ENCODE peak calls at places on chromosome 22, in five cellular contexts. One of them, this sample, is unnamed. For H3K4me1, the result is how much of the 10 kb centered on the place peaks cover.

GRCh38 chr22:42236268-42236667 is 34.2 kb downstream of the TCF20 start:
- DNase-seq in neuronal stem cell: no peak
- DNase-seq in MM.1S: no peak
- DNase-seq in psoas muscle: no peak
- DNase-seq in uterus: no peak
- DNase-seq in this sample: no peak

GRCh38 chr22:25582946-25583345 is 18.5 kb downstream of the GRK3 start:
- DNase-seq in psoas muscle: no peak
- DNase-seq in neuronal stem cell: no peak
- DNase-seq in uterus: no peak
- DNase-seq in MM.1S: no peak
- DNase-seq in this sample: no peak

GRCh38 chr22:48929276-48929790 is 898.3 kb downstream of the BRD1 start:
- DNase-seq in neuronal stem cell: no peak
- DNase-seq in MM.1S: no peak
- DNase-seq in psoas muscle: no peak
- DNase-seq in uterus: no peak
- DNase-seq in this sample: no peak

GRCh38 chr22:50473855-50474671 is 772 bp downstream of the SBF1 start:
- DNase-seq in uterus: no peak
- DNase-seq in psoas muscle: no peak
- DNase-seq in MM.1S: no peak
- DNase-seq in neuronal stem cell: no peak
- DNase-seq in this sample: no peak

GRCh38 chr22:22799561-22799960 is 88.1 kb upstream of the IGLL5 start:
- DNase-seq in neuronal stem cell: no peak
- DNase-seq in MM.1S: no peak
- DNase-seq in psoas muscle: no peak
- DNase-seq in uterus: no peak
- DNase-seq in this sample: no peak

GRCh38 chr22:33902073-33902472 is 18.2 kb downstream of the LARGE1 start:
- DNase-seq in MM.1S: no peak
- DNase-seq in uterus: no peak
- DNase-seq in psoas muscle: no peak
- DNase-seq in neuronal stem cell: no peak
- DNase-seq in this sample: no peak

GRCh38 chr22:32322986-32323385 is 34.7 kb upstream of the RFPL3 start:
- DNase-seq in uterus: no peak
- DNase-seq in MM.1S: no peak
- DNase-seq in neuronal stem cell: no peak
- DNase-seq in psoas muscle: no peak
- DNase-seq in this sample: no peak

GRCh38 chr22:46769706-46770105 is 7.3 kb downstream of the TBC1D22A start:
- DNase-seq in neuronal stem cell: no peak
- DNase-seq in uterus: no peak
- DNase-seq in psoas muscle: no peak
- DNase-seq in MM.1S: no peak
- DNase-seq in this sample: no peak

GRCh38 chr22:46646531-46647211 is 26.5 kb downstream of the GRAMD4 start:
- DNase-seq in MM.1S: no peak
- DNase-seq in psoas muscle: no peak
- DNase-seq in uterus: no peak
- DNase-seq in neuronal stem cell: no peak
- DNase-seq in this sample: no peak

GRCh38 chr22:19505735-19506126 is 18.5 kb downstream of the CLDN5 start:
- DNase-seq in uterus: no peak
- DNase-seq in psoas muscle: no peak
- DNase-seq in MM.1S: no peak
- DNase-seq in neuronal stem cell: no peak
- DNase-seq in this sample: no peak

GRCh38 chr22:44623771-44624510 is 78.1 kb upstream of the PRR5 start:
- DNase-seq in psoas muscle: peak
- DNase-seq in uterus: no peak
- DNase-seq in neuronal stem cell: no peak
- DNase-seq in MM.1S: peak
- DNase-seq in this sample: no peak

GRCh38 chr22:38299001-38299651 is 18.1 kb downstream of the CSNK1E start:
- DNase-seq in MM.1S: no peak
- DNase-seq in neuronal stem cell: no peak
- DNase-seq in psoas muscle: no peak
- DNase-seq in uterus: no peak
- DNase-seq in this sample: no peak
- H3K4me1 ChIP-seq in MM.1S: under half
- H3K4me1 ChIP-seq in neuronal stem cell: under half
- H3K4me1 ChIP-seq in psoas muscle: under half
- H3K4me1 ChIP-seq in uterus: under half
- H3K4me1 ChIP-seq in this sample: under half

GRCh38 chr22:38290347-38290746 is 17.5 kb upstream of the TMEM184B start:
- DNase-seq in psoas muscle: no peak
- DNase-seq in neuronal stem cell: no peak
- DNase-seq in uterus: no peak
- DNase-seq in MM.1S: no peak
- DNase-seq in this sample: no peak
- H3K27ac ChIP-seq in psoas muscle: no peak
- H3K27ac ChIP-seq in neuronal stem cell: no peak
- H3K27ac ChIP-seq in uterus: no peak
- H3K27ac ChIP-seq in MM.1S: no peak
- H3K27ac ChIP-seq in this sample: no peak

GRCh38 chr22:24146791-24147353 is 34.4 kb upstream of the SUSD2 start:
- DNase-seq in psoas muscle: no peak
- DNase-seq in uterus: peak
- DNase-seq in neuronal stem cell: no peak
- DNase-seq in MM.1S: peak
- DNase-seq in this sample: no peak

GRCh38 chr22:24145446-24146189 is 35.7 kb upstream of the SUSD2 start:
- DNase-seq in psoas muscle: no peak
- DNase-seq in uterus: peak
- DNase-seq in neuronal stem cell: no peak
- DNase-seq in MM.1S: no peak
- DNase-seq in this sample: no peak

GRCh38 chr22:24147666-24148065 is 33.6 kb upstream of the SUSD2 start:
- DNase-seq in MM.1S: peak
- DNase-seq in psoas muscle: no peak
- DNase-seq in neuronal stem cell: no peak
- DNase-seq in uterus: no peak
- DNase-seq in this sample: no peak

GRCh38 chr22:24144471-24145115 is 36.7 kb upstream of the SUSD2 start:
- DNase-seq in neuronal stem cell: no peak
- DNase-seq in psoas muscle: no peak
- DNase-seq in MM.1S: no peak
- DNase-seq in uterus: no peak
- DNase-seq in this sample: no peak

GRCh38 chr22:24146190-24146616 is 35.1 kb upstream of the SUSD2 start:
- DNase-seq in MM.1S: peak
- DNase-seq in neuronal stem cell: no peak
- DNase-seq in psoas muscle: peak
- DNase-seq in uterus: peak
- DNase-seq in this sample: no peak
- H3K4me3 ChIP-seq in MM.1S: no peak
- H3K4me3 ChIP-seq in neuronal stem cell: no peak
- H3K4me3 ChIP-seq in psoas muscle: no peak
- H3K4me3 ChIP-seq in uterus: no peak
- H3K4me3 ChIP-seq in this sample: no peak

DNA sequence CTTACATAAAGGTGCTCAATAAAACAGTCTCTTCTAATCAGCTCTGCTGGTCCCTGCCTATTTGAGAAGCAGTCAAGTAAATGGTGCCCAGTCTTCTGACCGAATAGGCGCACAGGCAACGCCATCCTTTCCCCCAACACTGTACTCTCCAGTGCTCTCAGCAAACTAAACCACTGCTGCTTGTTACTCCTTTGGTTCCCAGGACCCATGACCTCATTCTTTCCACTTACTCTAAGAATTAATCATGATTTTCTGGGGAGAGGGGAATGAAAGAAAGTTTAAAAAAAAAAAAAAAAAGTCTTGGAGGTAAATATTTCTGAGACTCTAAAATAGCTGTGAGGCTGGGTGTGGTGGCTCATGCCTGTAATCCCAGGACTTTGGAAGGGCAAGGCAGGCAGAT is 63.7 kb downstream of the SGSM3 start:
- DNase-seq in MM.1S: no peak
- DNase-seq in neuronal stem cell: no peak
- DNase-seq in uterus: no peak
- DNase-seq in psoas muscle: no peak
- DNase-seq in this sample: no peak
- H3K4me1 ChIP-seq in MM.1S: under half
- H3K4me1 ChIP-seq in neuronal stem cell: under half
- H3K4me1 ChIP-seq in uterus: under half
- H3K4me1 ChIP-seq in psoas muscle: under half
- H3K4me1 ChIP-seq in this sample: under half

DNA sequence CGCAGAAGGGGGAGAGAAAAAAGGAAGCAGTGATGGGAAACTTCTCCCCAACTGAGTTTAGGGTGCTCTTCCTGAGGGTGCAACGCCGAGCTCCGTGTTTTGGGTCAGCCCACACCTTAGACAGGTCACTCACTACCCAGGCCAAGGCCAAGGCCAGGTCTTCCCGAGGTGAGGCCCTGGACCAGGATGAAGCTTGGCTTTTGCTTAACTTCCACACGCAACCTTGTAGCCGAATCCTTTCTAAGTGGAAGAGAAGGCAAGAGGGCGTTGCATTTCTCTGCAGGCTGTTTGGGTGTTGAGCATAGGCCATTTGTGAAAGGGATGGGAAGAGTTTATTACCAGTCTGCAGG is 1.4 kb downstream of the KREMEN1 start:
- DNase-seq in MM.1S: no peak
- DNase-seq in uterus: no peak
- DNase-seq in neuronal stem cell: no peak
- DNase-seq in psoas muscle: no peak
- DNase-seq in this sample: no peak
- H3K27ac ChIP-seq in MM.1S: no peak
- H3K27ac ChIP-seq in uterus: peak
- H3K27ac ChIP-seq in neuronal stem cell: no peak
- H3K27ac ChIP-seq in psoas muscle: peak
- H3K27ac ChIP-seq in this sample: no peak

GRCh38 chr22:21102659-21103267 is 57.0 kb downstream of the LRRC74B start:
- DNase-seq in psoas muscle: peak
- DNase-seq in MM.1S: peak
- DNase-seq in uterus: peak
- DNase-seq in neuronal stem cell: peak
- DNase-seq in this sample: peak
- H3K4me3 ChIP-seq in psoas muscle: no peak
- H3K4me3 ChIP-seq in MM.1S: no peak
- H3K4me3 ChIP-seq in uterus: no peak
- H3K4me3 ChIP-seq in neuronal stem cell: no peak
- H3K4me3 ChIP-seq in this sample: no peak

GRCh38 chr22:27802389-27803079 is 978 bp upstream of the MN1 start:
- DNase-seq in uterus: no peak
- DNase-seq in neuronal stem cell: no peak
- DNase-seq in MM.1S: no peak
- DNase-seq in psoas muscle: no peak
- DNase-seq in this sample: no peak

GRCh38 chr22:27799334-27800249 is 2.0 kb downstream of the MN1 start:
- DNase-seq in uterus: no peak
- DNase-seq in neuronal stem cell: no peak
- DNase-seq in psoas muscle: peak
- DNase-seq in MM.1S: no peak
- DNase-seq in this sample: no peak

GRCh38 chr22:27801197-27801615 is 350 bp downstream of the MN1 start:
- DNase-seq in psoas muscle: peak
- DNase-seq in neuronal stem cell: peak
- DNase-seq in MM.1S: no peak
- DNase-seq in uterus: no peak
- DNase-seq in this sample: no peak

GRCh38 chr22:27800250-27801131 is 1.1 kb downstream of the MN1 start:
- DNase-seq in MM.1S: no peak
- DNase-seq in psoas muscle: peak
- DNase-seq in uterus: no peak
- DNase-seq in neuronal stem cell: peak
- DNase-seq in this sample: no peak

DNA sequence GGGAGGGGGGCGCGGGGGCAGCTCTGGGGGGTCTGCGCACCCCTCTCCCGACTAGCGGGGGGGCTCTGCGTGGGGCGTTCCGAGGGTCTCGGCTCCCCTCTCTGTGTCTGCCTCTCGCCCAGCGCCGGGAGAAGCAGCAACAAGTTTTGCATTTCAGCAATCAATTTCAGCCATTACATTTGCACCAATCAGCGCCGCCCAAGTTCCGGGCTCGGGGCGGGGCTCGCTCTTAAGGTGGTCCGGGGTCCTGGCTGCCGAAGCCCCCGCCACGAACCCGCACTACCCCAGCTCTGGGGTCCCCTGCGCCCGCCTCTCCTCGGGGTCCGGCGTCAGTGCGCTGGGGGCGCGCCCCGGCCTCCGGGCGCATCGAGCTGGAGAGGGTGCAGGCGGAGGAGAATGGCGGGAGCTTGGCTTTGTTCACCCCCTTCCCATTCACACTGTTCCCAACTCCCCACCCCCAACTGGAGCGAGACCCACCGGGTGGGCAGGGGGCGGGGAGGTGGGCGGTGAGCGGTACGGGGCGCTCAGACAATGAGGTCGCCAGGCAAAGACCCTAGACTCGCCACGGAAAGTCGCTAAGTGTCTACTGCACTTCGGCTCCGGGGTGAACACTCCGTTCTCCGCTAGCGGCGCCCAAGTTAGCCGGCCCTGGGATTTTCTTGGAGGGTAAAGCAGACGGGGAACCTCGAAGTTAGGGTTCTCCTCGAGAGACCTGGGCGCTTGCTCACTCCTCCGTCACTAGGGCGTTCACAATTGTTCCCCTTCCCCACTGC is at the start of gene MN1:
- DNase-seq in neuronal stem cell: peak
- DNase-seq in MM.1S: no peak
- DNase-seq in psoas muscle: peak
- DNase-seq in uterus: no peak
- DNase-seq in this sample: peak
- H3K4me1 ChIP-seq in neuronal stem cell: under half
- H3K4me1 ChIP-seq in MM.1S: under half
- H3K4me1 ChIP-seq in psoas muscle: under half
- H3K4me1 ChIP-seq in uterus: under half
- H3K4me1 ChIP-seq in this sample: under half

GRCh38 chr22:23838686-23839468 is at the start of gene DERL3:
- DNase-seq in psoas muscle: peak
- DNase-seq in neuronal stem cell: peak
- DNase-seq in MM.1S: peak
- DNase-seq in uterus: peak
- DNase-seq in this sample: peak

GRCh38 chr22:23836692-23837495 is 1.9 kb downstream of the DERL3 start:
- DNase-seq in psoas muscle: peak
- DNase-seq in MM.1S: no peak
- DNase-seq in uterus: no peak
- DNase-seq in neuronal stem cell: no peak
- DNase-seq in this sample: no peak

GRCh38 chr22:23836281-23836680 is 2.5 kb downstream of the DERL3 start:
- DNase-seq in neuronal stem cell: no peak
- DNase-seq in psoas muscle: peak
- DNase-seq in MM.1S: no peak
- DNase-seq in uterus: no peak
- DNase-seq in this sample: no peak

GRCh38 chr22:23837911-23838685 is 708 bp downstream of the DERL3 start:
- DNase-seq in MM.1S: no peak
- DNase-seq in uterus: no peak
- DNase-seq in neuronal stem cell: no peak
- DNase-seq in psoas muscle: peak
- DNase-seq in this sample: no peak

DNA sequence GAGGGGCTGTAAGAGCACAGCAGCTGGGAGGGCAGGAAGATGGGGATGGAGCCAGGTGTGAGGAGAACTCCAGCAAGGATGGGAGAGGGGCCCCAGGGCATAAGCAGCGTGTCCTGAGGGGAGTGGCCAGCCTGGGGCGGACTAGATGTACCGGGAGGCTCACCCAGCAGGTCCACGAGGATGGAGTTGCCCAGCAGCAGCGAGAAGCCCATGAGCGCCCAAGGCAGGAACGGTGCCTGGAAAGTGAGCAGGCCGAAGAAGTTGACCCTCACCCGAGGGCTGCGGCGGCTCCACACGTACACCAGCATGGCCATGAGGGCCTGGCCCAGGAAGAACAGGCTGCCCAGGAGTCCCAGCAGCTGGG is 1.3 kb downstream of the DERL3 start:
- DNase-seq in MM.1S: no peak
- DNase-seq in uterus: no peak
- DNase-seq in neuronal stem cell: no peak
- DNase-seq in psoas muscle: peak
- DNase-seq in this sample: no peak
- H3K27ac ChIP-seq in MM.1S: peak
- H3K27ac ChIP-seq in uterus: no peak
- H3K27ac ChIP-seq in neuronal stem cell: no peak
- H3K27ac ChIP-seq in psoas muscle: peak
- H3K27ac ChIP-seq in this sample: no peak